ENCODE peak calls at places on chromosomes 3 and 15, in ten cellular contexts. A is activated T-cell treated with anti-CD3 and anti-CD28 coated beads for 1 hour; N is astrocyte of the hippocampus; V is uterus; H is LHCN-M2; C is hepatocyte; T is AG09309; S is GM04504; J is body of pancreas; Z is stimulated activated CD4-positive, alpha-beta T cell treated with anti-CD3 and anti-CD28 coated beads, Interleukin-15, amount 100 ng/mL, for 1 hour. B is an unnamed sample.
A peak's percentile ranks its signal among the peaks of the same experiment; 100 is the strongest.

GRCh38 chr3:69855436-69856162 is 116.3 kb downstream of the MITF start:
- DNase-seq in A (no peak), N (peak; percentile 32), V (no peak), H (peak; percentile 34), C (peak; percentile 41), T (no peak), S (no peak), J (peak; percentile 15), Z (no peak), B (peak; percentile 64)

GRCh38 chr3:135753506-135753905 is 212.0 kb upstream of the PPP2R3A start:
- DNase-seq in A (no peak), N (no peak), V (no peak), H (no peak), C (no peak), T (no peak), S (no peak), J (no peak), Z (no peak), B (no peak)

GRCh38 chr3:24270744-24271143 is 223.9 kb downstream of the THRB start:
- DNase-seq in A (no peak), N (no peak), V (no peak), H (no peak), C (no peak), T (no peak), S (no peak), J (no peak), Z (no peak), B (peak; percentile 25)

GRCh38 chr3:28008235-28008634 is 233.2 kb upstream of the CMC1 start:
- DNase-seq in A (no peak), N (no peak), V (no peak), H (no peak), C (no peak), T (no peak), S (no peak), J (no peak), Z (no peak), B (peak; percentile 29)

GRCh38 chr3:44584646-44585501 is at the start of gene ZNF660:
- DNase-seq in A (no peak), N (peak; percentile 95), V (peak; percentile 60), H (peak; percentile 81), C (peak; percentile 92), T (peak; percentile 8), S (peak; percentile 26), J (peak; percentile 57), Z (no peak), B (peak; percentile 93)

GRCh38 chr15:31341501-31342195 is 15.0 kb downstream of the KLF13 start:
- DNase-seq in A (no peak), N (no peak), V (no peak), H (no peak), C (no peak), T (no peak), S (no peak), J (no peak), Z (no peak), B (no peak)

GRCh38 chr3:10726787-10727186 is 89.2 kb upstream of the SLC6A11 start:
- DNase-seq in A (no peak), N (no peak), V (no peak), H (no peak), C (no peak), T (no peak), S (no peak), J (no peak), Z (no peak), B (no peak)

GRCh38 chr3:146968204-146968651 is 363.1 kb upstream of the PLSCR5 start:
- DNase-seq in A (no peak), N (peak; percentile 73), V (no peak), H (peak; percentile 91), C (no peak), T (peak; percentile 97), S (peak; percentile 92), J (no peak), Z (no peak), B (peak; percentile 27)

GRCh38 chr15:83164409-83165404 is 42.9 kb downstream of the HDGFL3 start:
- DNase-seq in A (no peak), N (peak; percentile 11), V (no peak), H (peak; percentile 14), C (no peak), T (no peak), S (peak; percentile 1), J (no peak), Z (no peak), B (peak; percentile 62)

GRCh38 chr15:66388057-66388363 is 1.3 kb downstream of the MAP2K1 start:
- DNase-seq in A (no peak), N (no peak), V (no peak), H (no peak), C (no peak), T (no peak), S (no peak), J (no peak), Z (no peak), B (no peak)

GRCh38 chr3:4656059-4656458 is 162.9 kb downstream of the ITPR1 start:
- DNase-seq in A (no peak), N (peak; percentile 88), V (peak; percentile 74), H (peak; percentile 66), C (peak; percentile 83), T (peak; percentile 46), S (peak; percentile 40), J (peak; percentile 70), Z (no peak), B (no peak)

GRCh38 chr3:17052348-17052747 is 167.6 kb downstream of the PLCL2 start:
- DNase-seq in A (no peak), N (no peak), V (no peak), H (no peak), C (no peak), T (no peak), S (no peak), J (no peak), Z (no peak), B (no peak)

GRCh38 chr15:45205192-45205591 is 17.4 kb upstream of the SHF start:
- DNase-seq in A (peak; percentile 41), N (peak; percentile 66), V (no peak), H (peak; percentile 66), C (peak; percentile 85), T (peak; percentile 41), S (peak; percentile 30), J (peak; percentile 78), Z (no peak), B (peak; percentile 77)

GRCh38 chr15:41585140-41586047 is 26.4 kb downstream of the TYRO3 start:
- DNase-seq in A (peak; percentile 14), N (peak; percentile 72), V (peak; percentile 56), H (peak; percentile 51), C (peak; percentile 58), T (peak; percentile 10), S (peak; percentile 31), J (peak; percentile 61), Z (peak; percentile 9), B (peak; percentile 7)

GRCh38 chr15:75455982-75456531 is 4.6 kb upstream of the SIN3A start:
- DNase-seq in A (peak; percentile 22), N (peak; percentile 71), V (no peak), H (no peak), C (peak; percentile 63), T (no peak), S (no peak), J (peak; percentile 55), Z (no peak), B (peak; percentile 78)

GRCh38 chr15:79970921-79971434 is at the start of gene BCL2A1:
- DNase-seq in A (peak; percentile 17), N (peak; percentile 36), V (no peak), H (peak; percentile 73), C (peak; percentile 31), T (peak; percentile 61), S (peak; percentile 55), J (peak; percentile 47), Z (peak; percentile 25), B (peak; percentile 71)

GRCh38 chr3:35639251-35640185 is at the start of gene ARPP21:
- DNase-seq in A (no peak), N (peak; percentile 62), V (no peak), H (peak; percentile 62), C (peak; percentile 31), T (no peak), S (no peak), J (no peak), Z (no peak), B (peak; percentile 68)

GRCh38 chr3:42264399-42265058 is 1.5 kb downstream of the CCK start:
- DNase-seq in A (no peak), N (peak; percentile 41), V (no peak), H (no peak), C (no peak), T (no peak), S (no peak), J (peak; percentile 36), Z (no peak), B (no peak)

GRCh38 chr3:133963657-133964396 is 65.9 kb downstream of the SLCO2A1 start:
- DNase-seq in A (no peak), N (no peak), V (no peak), H (no peak), C (no peak), T (no peak), S (no peak), J (no peak), Z (no peak), B (no peak)

GRCh38 chr3:197798863-197799262 is 7.8 kb downstream of the LRCH3 start:
- DNase-seq in A (no peak), N (no peak), V (no peak), H (no peak), C (no peak), T (no peak), S (no peak), J (no peak), Z (no peak), B (no peak)